ENCODE peak calls at places on chromosomes 13 and 19, in six cellular contexts. B is iPS-NIHi11, D is mucosa of descending colon, H is HFFc6, M is Right ventricle myocardium superior, C is amygdala. S is an unnamed sample.

GRCh38 chr19:53907193-53907581 is 1.9 kb upstream of the CACNG7 start:
- DNase-seq in B (no peak), D (peak), H (no peak), M (no peak), C (no peak), S (no peak)

GRCh38 chr13:107553838-107554237 is 661.5 kb downstream of the LIG4 start:
- DNase-seq in B (no peak), D (no peak), H (no peak), M (no peak), C (no peak), S (no peak)

GRCh38 chr13:113098163-113098732 is 7.3 kb upstream of the F7 start:
- DNase-seq in B (no peak), D (no peak), H (peak), M (no peak), C (no peak), S (no peak)

GRCh38 chr13:110108348-110109139 is 198.4 kb downstream of the COL4A1 start:
- DNase-seq in B (peak), D (no peak), H (peak), M (peak), C (no peak), S (peak)

GRCh38 chr13:48184260-48184659 is 48.7 kb upstream of the ITM2B start:
- DNase-seq in B (no peak), D (no peak), H (no peak), M (no peak), C (no peak), S (no peak)

GRCh38 chr19:5618591-5618990 is 4.0 kb downstream of the SAFB2 start:
- DNase-seq in B (no peak), D (no peak), H (no peak), M (no peak), C (no peak), S (no peak)

GRCh38 chr13:113633485-113633873 is 24.5 kb downstream of the ATP4B start:
- DNase-seq in B (no peak), D (no peak), H (no peak), M (no peak), C (no peak), S (no peak)

GRCh38 chr19:53102701-53103140 is 501 bp downstream of the ZNF160 start:
- DNase-seq in B (peak), D (peak), H (peak), M (peak), C (no peak), S (no peak)

GRCh38 chr13:105655046-105655445 is 880.4 kb downstream of the EFNB2 start:
- DNase-seq in B (no peak), D (no peak), H (no peak), M (no peak), C (no peak), S (no peak)

GRCh38 chr13:77180011-77180410 is 146.9 kb downstream of the MYCBP2 start:
- DNase-seq in B (no peak), D (no peak), H (no peak), M (no peak), C (no peak), S (no peak)

GRCh38 chr19:35908977-35909683 is 1.0 kb upstream of the TYROBP start:
- DNase-seq in B (no peak), D (peak), H (no peak), M (peak), C (no peak), S (peak)

S was measured in MV-4-11.